ENCODE peak calls at places on chromosomes 3 and 15, in seven cellular contexts. V is HCT116, M is choroid plexus epithelial cell, K is uterus, B is IMR-90, C is heart left ventricle, W is AG09309. E is an unnamed sample.
A peak's percentile ranks its signal among the peaks of the same experiment; 100 is the strongest.

GRCh38 chr3:143825513-143825912 is 22.8 kb downstream of the SLC9A9 start:
- DNase-seq in V (no peak), M (no peak), K (no peak), B (no peak), C (no peak), W (no peak), E (no peak)

GRCh38 chr3:189494632-189495031 is 136.6 kb upstream of the TP63 start:
- DNase-seq in V (no peak), M (no peak), K (no peak), B (no peak), C (no peak), W (no peak), E (no peak)

GRCh38 chr3:187900961-187901755 is 155.9 kb upstream of the BCL6 start:
- DNase-seq in V (no peak), M (no peak), K (no peak), B (no peak), C (no peak), W (no peak), E (no peak)

GRCh38 chr3:184687363-184688049 is 24.4 kb downstream of the MAGEF1 start:
- DNase-seq in V (no peak), M (no peak), K (peak; percentile 36), B (no peak), C (peak; percentile 62), W (no peak), E (no peak)

GRCh38 chr3:140905557-140905956 is 36.1 kb upstream of the SLC25A36 start:
- DNase-seq in V (no peak), M (no peak), K (no peak), B (no peak), C (no peak), W (no peak), E (no peak)

GRCh38 chr15:79078763-79079395 is 11.7 kb downstream of the RASGRF1 start:
- DNase-seq in V (no peak), M (no peak), K (no peak), B (no peak), C (no peak), W (no peak), E (no peak)

GRCh38 chr15:70061696-70062270 is 35.9 kb downstream of the TLE3 start:
- DNase-seq in V (no peak), M (no peak), K (no peak), B (no peak), C (no peak), W (no peak), E (no peak)

GRCh38 chr3:195900426-195901355 is 7.7 kb downstream of the TNK2 start:
- DNase-seq in V (no peak), M (no peak), K (no peak), B (peak; percentile 54), C (peak; percentile 61), W (no peak), E (no peak)

GRCh38 chr3:171077261-171077660 is 50.7 kb upstream of the SLC2A2 start:
- DNase-seq in V (no peak), M (no peak), K (no peak), B (no peak), C (no peak), W (no peak), E (no peak)

GRCh38 chr3:187741403-187742350 is 3.6 kb downstream of the BCL6 start:
- DNase-seq in V (peak; percentile 65), M (peak; percentile 91), K (peak; percentile 78), B (peak; percentile 78), C (peak; percentile 78), W (no peak), E (peak; percentile 68)

GRCh38 chr3:147360936-147361670 is 45.2 kb downstream of the ZIC4 start:
- DNase-seq in V (no peak), M (peak; percentile 42), K (no peak), B (no peak), C (no peak), W (no peak), E (peak; percentile 44)

GRCh38 chr3:34212671-34213070 is 414.2 kb downstream of the PDCD6IP start:
- DNase-seq in V (no peak), M (peak; percentile 88), K (no peak), B (peak; percentile 4), C (peak; percentile 17), W (peak; percentile 8), E (no peak)

GRCh38 chr3:151814588-151814987 is 672 bp downstream of the AADAC start:
- DNase-seq in V (no peak), M (no peak), K (no peak), B (no peak), C (no peak), W (no peak), E (no peak)

GRCh38 chr3:4584537-4585249 is 91.5 kb downstream of the ITPR1 start:
- DNase-seq in V (no peak), M (peak; percentile 36), K (peak; percentile 62), B (peak; percentile 16), C (peak; percentile 46), W (no peak), E (no peak)

GRCh38 chr15:95024388-95024787 is 793.0 kb downstream of the MCTP2 start:
- DNase-seq in V (peak; percentile 24), M (peak; percentile 78), K (no peak), B (peak; percentile 59), C (peak; percentile 24), W (no peak), E (no peak)

GRCh38 chr15:50681467-50681866 is 5.1 kb downstream of the TRPM7 start:
- DNase-seq in V (no peak), M (no peak), K (no peak), B (no peak), C (no peak), W (no peak), E (no peak)

GRCh38 chr3:140580746-140581145 is 97.1 kb upstream of the TRIM42 start:
- DNase-seq in V (no peak), M (peak; percentile 35), K (no peak), B (no peak), C (no peak), W (no peak), E (no peak)

GRCh38 chr3:114556832-114557231 is 263.0 kb downstream of the TIGIT start:
- DNase-seq in V (peak; percentile 45), M (no peak), K (no peak), B (no peak), C (no peak), W (no peak), E (no peak)

GRCh38 chr15:96321422-96322391 is 8.8 kb upstream of the NR2F2 start:
- DNase-seq in V (no peak), M (peak; percentile 69), K (peak; percentile 73), B (peak; percentile 11), C (peak; percentile 34), W (no peak), E (peak; percentile 51)

GRCh38 chr3:170228093-170228766 is 6.0 kb downstream of the PRKCI start:
- DNase-seq in V (no peak), M (peak; percentile 38), K (no peak), B (peak; percentile 20), C (no peak), W (no peak), E (no peak)

GRCh38 chr15:42018306-42019224 is 2.3 kb downstream of the PLA2G4E start:
- DNase-seq in V (no peak), M (no peak), K (no peak), B (no peak), C (peak; percentile 28), W (no peak), E (no peak)

GRCh38 chr3:129558772-129559564 is 16.0 kb downstream of the H1-8 start:
- DNase-seq in V (no peak), M (peak; percentile 36), K (no peak), B (peak; percentile 74), C (no peak), W (peak; percentile 43), E (no peak)

DNA sequence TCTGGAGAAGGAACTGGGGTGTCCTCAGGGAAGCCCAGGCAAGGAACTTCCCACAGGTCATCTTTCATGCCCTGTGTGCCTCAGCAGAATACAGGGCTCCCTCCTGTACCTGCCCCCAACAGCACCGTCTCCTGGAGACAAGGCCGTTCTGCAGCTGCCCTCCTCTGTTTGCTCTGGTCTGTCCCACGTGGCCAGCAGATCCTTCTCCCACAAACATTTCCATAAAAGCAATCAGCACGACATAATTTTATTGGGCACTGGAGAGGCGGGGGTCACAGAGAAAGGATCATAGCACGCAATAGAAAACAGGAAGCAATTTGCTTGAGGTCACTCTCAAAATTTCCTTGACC is 29.5 kb downstream of the STARD5 start:
- DNase-seq in V (no peak), M (no peak), K (no peak), B (no peak), C (no peak), W (no peak), E (no peak)
- TF ChIP-seq CTCF in V (no peak), M (no peak), K (no peak), B (no peak), C (no peak), W (no peak), E (no peak)

DNA sequence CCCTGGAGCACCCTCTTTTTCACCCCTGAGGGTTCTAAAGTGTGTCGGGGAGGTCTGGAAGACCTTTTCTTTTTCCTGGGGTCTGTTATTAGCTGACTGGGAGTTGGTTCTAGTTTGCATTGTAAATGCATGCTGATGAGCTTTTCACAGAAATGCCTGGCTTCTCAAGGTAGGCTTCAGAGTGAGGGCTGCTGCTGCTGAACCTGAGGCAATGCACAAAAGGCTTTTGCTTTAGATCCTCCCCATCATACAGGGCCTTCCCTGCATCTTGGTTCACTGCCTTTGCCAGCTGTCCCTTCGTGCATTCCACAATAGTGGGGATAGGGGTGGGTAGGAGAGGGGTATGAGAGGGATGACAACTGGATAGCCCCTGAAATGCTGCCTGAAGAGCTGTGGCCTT is 46.6 kb downstream of the FAH start:
- DNase-seq in V (no peak), M (no peak), K (no peak), B (no peak), C (no peak), W (no peak), E (no peak)
- TF ChIP-seq CTCF in V (no peak), M (no peak), K (no peak), B (no peak), C (no peak), W (no peak), E (no peak)

DNA sequence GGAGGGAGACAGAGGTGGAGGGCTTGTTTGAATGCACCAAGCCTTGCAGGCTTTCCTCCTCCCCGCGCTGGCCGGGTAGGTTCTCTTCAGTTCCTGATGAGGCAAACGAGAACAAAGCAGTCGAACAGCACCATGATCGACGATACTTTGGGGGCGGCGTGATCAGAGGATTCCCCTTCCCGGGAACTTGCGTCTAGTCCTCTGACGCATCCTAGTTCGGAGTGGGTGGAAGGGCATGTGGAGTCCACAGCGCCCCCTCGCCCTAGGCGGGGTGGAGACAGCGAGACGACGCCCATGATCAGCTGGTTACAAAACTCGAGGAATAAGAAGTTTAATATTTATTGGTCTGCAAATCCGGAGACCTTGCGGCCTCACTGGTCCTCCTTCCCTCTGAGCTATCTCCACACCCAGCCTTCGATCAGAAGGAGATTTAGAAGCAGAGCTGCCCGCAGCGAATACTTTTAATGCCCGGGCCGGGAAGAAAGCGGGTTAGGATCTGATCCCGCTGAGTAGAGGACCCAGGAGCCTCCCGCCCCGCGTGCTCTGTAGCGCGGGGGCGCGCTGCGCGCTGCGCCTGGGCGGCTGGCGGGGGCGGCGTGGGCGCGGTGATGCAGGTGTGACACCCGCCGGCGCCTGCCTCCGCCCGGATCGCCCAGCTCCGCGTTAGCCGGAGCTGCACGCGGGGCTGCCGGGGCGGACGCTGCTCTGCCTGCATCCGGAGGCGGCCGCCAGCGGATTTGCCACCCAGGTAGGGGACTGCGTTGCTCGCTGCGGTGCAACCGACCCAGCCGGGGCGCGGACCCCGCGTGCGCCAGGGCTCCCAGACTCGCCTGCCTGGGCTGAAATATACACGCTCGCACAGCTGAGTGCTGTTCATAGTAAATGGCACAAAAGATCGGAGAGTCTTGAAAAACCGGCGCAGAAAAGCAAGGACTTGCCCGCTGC is at the start of gene SV2B:
- DNase-seq in V (no peak), M (peak; percentile 24), K (no peak), B (peak; percentile 42), C (peak; percentile 38), W (no peak), E (peak; percentile 74)
- TF ChIP-seq CTCF in V (no peak), M (peak; percentile 15), K (no peak), B (peak; percentile 12), C (no peak), W (no peak), E (no peak)

GRCh38 chr3:123876858-123877257 is 7.3 kb downstream of the MYLK start:
- DNase-seq in V (no peak), M (no peak), K (no peak), B (no peak), C (no peak), W (no peak), E (no peak)
- TF ChIP-seq CTCF in V (peak; percentile 25), M (peak; percentile 9), K (no peak), B (peak; percentile 21), C (no peak), W (peak; percentile 13), E (no peak)